ENCODE peak calls at places on chromosome 20, in five cellular contexts. N is islet precursor cell; S is fibroblast of the aortic adventitia; V is anterior cingulate cortex; P is CD8-positive, alpha-beta T cell. E is an unnamed sample.

GRCh38 chr20:62216636-62217566 is 3.2 kb downstream of the HRH3 start:
- DNase-seq in V (no peak), S (no peak), N (no peak), P (no peak), E (no peak)

GRCh38 chr20:8724884-8725283 is 344.0 kb upstream of the PLCB4 start:
- DNase-seq in P (no peak), S (no peak), N (no peak), V (no peak), E (no peak)

GRCh38 chr20:57483287-57484050 is 41.5 kb downstream of the CTCFL start:
- DNase-seq in V (no peak), P (no peak), S (no peak), N (no peak), E (no peak)

GRCh38 chr20:14712302-14712739 is 374.9 kb upstream of the FLRT3 start:
- DNase-seq in S (peak; percentile 80), P (no peak), V (no peak), N (peak; percentile 79), E (peak; percentile 85)

GRCh38 chr20:47355489-47356219 is 845 bp downstream of the ZMYND8 start:
- DNase-seq in V (peak; percentile 38), P (no peak), S (peak; percentile 64), N (no peak), E (peak; percentile 20)

GRCh38 chr20:37543828-37544227 is 16.2 kb upstream of the BLCAP start:
- DNase-seq in V (no peak), P (no peak), S (peak; percentile 60), N (peak; percentile 54), E (peak; percentile 56)

GRCh38 chr20:22456109-22456508 is 128.3 kb downstream of the FOXA2 start:
- DNase-seq in P (no peak), V (no peak), S (no peak), N (no peak), E (no peak)

GRCh38 chr20:43914697-43915208 is at the start of gene TOX2:
- DNase-seq in P (peak; percentile 54), V (no peak), N (peak; percentile 79), S (peak; percentile 29), E (peak; percentile 56)